ENCODE peak calls at places on chromosomes 7 and 10, in eight cellular contexts. One of them, this sample, is unnamed.

GRCh38 chr7:33952824-33953223 is 47.5 kb downstream of the BMPER start:
- DNase-seq in stomach: no peak
- DNase-seq in SK-N-SH: no peak
- DNase-seq in K562: no peak
- DNase-seq in H1: no peak
- DNase-seq in upper lobe of left lung: no peak
- DNase-seq in transverse colon: no peak
- DNase-seq in A549: no peak
- DNase-seq in this sample: no peak

GRCh38 chr10:110042891-110043290 is 35.1 kb downstream of the ADD3 start:
- DNase-seq in upper lobe of left lung: no peak
- DNase-seq in H1: no peak
- DNase-seq in stomach: no peak
- DNase-seq in K562: no peak
- DNase-seq in A549: no peak
- DNase-seq in SK-N-SH: no peak
- DNase-seq in transverse colon: no peak
- DNase-seq in this sample: no peak

GRCh38 chr7:116355423-116355765 is 144.1 kb upstream of the CAV2 start:
- DNase-seq in K562: no peak
- DNase-seq in A549: no peak
- DNase-seq in transverse colon: no peak
- DNase-seq in stomach: no peak
- DNase-seq in upper lobe of left lung: no peak
- DNase-seq in H1: no peak
- DNase-seq in SK-N-SH: no peak
- DNase-seq in this sample: no peak

GRCh38 chr7:14717711-14718304 is 184.7 kb downstream of the DGKB start:
- DNase-seq in upper lobe of left lung: no peak
- DNase-seq in H1: no peak
- DNase-seq in K562: no peak
- DNase-seq in transverse colon: no peak
- DNase-seq in SK-N-SH: peak
- DNase-seq in stomach: no peak
- DNase-seq in A549: no peak
- DNase-seq in this sample: no peak

GRCh38 chr10:119404719-119405504 is 137.6 kb downstream of the RGS10 start:
- DNase-seq in SK-N-SH: no peak
- DNase-seq in A549: no peak
- DNase-seq in H1: no peak
- DNase-seq in stomach: no peak
- DNase-seq in upper lobe of left lung: no peak
- DNase-seq in K562: no peak
- DNase-seq in transverse colon: no peak
- DNase-seq in this sample: no peak

GRCh38 chr10:71285180-71285545 is 33.9 kb upstream of the SLC29A3 start:
- DNase-seq in SK-N-SH: peak
- DNase-seq in upper lobe of left lung: peak
- DNase-seq in K562: peak
- DNase-seq in stomach: peak
- DNase-seq in H1: peak
- DNase-seq in transverse colon: peak
- DNase-seq in A549: peak
- DNase-seq in this sample: no peak

GRCh38 chr7:150406565-150407421 is 27.7 kb downstream of the ZNF775 start:
- DNase-seq in SK-N-SH: no peak
- DNase-seq in upper lobe of left lung: no peak
- DNase-seq in K562: no peak
- DNase-seq in H1: no peak
- DNase-seq in A549: no peak
- DNase-seq in stomach: no peak
- DNase-seq in transverse colon: peak
- DNase-seq in this sample: no peak

GRCh38 chr7:138981332-138982203 is at the start of gene KIAA1549:
- DNase-seq in A549: peak
- DNase-seq in SK-N-SH: peak
- DNase-seq in H1: peak
- DNase-seq in K562: peak
- DNase-seq in stomach: peak
- DNase-seq in transverse colon: peak
- DNase-seq in upper lobe of left lung: peak
- DNase-seq in this sample: no peak

GRCh38 chr7:7920481-7920880 is 48.1 kb upstream of the GLCCI1 start:
- DNase-seq in K562: no peak
- DNase-seq in SK-N-SH: no peak
- DNase-seq in H1: no peak
- DNase-seq in stomach: no peak
- DNase-seq in A549: no peak
- DNase-seq in transverse colon: peak
- DNase-seq in upper lobe of left lung: no peak
- DNase-seq in this sample: no peak

GRCh38 chr10:101014230-101014884 is 14.7 kb downstream of the LZTS2 start:
- DNase-seq in H1: peak
- DNase-seq in K562: peak
- DNase-seq in stomach: peak
- DNase-seq in transverse colon: peak
- DNase-seq in SK-N-SH: peak
- DNase-seq in upper lobe of left lung: peak
- DNase-seq in A549: peak
- DNase-seq in this sample: peak

GRCh38 chr10:118725784-118726507 is 28.8 kb downstream of the CACUL1 start:
- DNase-seq in stomach: no peak
- DNase-seq in H1: no peak
- DNase-seq in A549: no peak
- DNase-seq in K562: no peak
- DNase-seq in upper lobe of left lung: no peak
- DNase-seq in SK-N-SH: peak
- DNase-seq in transverse colon: no peak
- DNase-seq in this sample: no peak

GRCh38 chr7:2555121-2556052 is at the start of gene BRAT1:
- DNase-seq in upper lobe of left lung: peak
- DNase-seq in transverse colon: peak
- DNase-seq in A549: peak
- DNase-seq in K562: peak
- DNase-seq in SK-N-SH: peak
- DNase-seq in stomach: peak
- DNase-seq in H1: peak
- DNase-seq in this sample: peak

GRCh38 chr7:2551418-2551817 is 3.9 kb downstream of the BRAT1 start:
- DNase-seq in upper lobe of left lung: no peak
- DNase-seq in transverse colon: no peak
- DNase-seq in SK-N-SH: no peak
- DNase-seq in A549: no peak
- DNase-seq in K562: no peak
- DNase-seq in H1: no peak
- DNase-seq in stomach: no peak
- DNase-seq in this sample: no peak

GRCh38 chr7:2553108-2553507 is 2.2 kb downstream of the BRAT1 start:
- DNase-seq in SK-N-SH: no peak
- DNase-seq in stomach: no peak
- DNase-seq in transverse colon: no peak
- DNase-seq in K562: no peak
- DNase-seq in upper lobe of left lung: no peak
- DNase-seq in A549: no peak
- DNase-seq in H1: no peak
- DNase-seq in this sample: no peak

GRCh38 chr7:2554654-2555053 is 670 bp downstream of the BRAT1 start:
- DNase-seq in upper lobe of left lung: peak
- DNase-seq in SK-N-SH: peak
- DNase-seq in H1: no peak
- DNase-seq in transverse colon: no peak
- DNase-seq in stomach: no peak
- DNase-seq in K562: no peak
- DNase-seq in A549: no peak
- DNase-seq in this sample: no peak

GRCh38 chr7:2553831-2554581 is 1.3 kb downstream of the BRAT1 start:
- DNase-seq in SK-N-SH: no peak
- DNase-seq in transverse colon: no peak
- DNase-seq in H1: no peak
- DNase-seq in K562: peak
- DNase-seq in upper lobe of left lung: no peak
- DNase-seq in stomach: no peak
- DNase-seq in A549: no peak
- DNase-seq in this sample: no peak
- H3K4me3 ChIP-seq in SK-N-SH: peak
- H3K4me3 ChIP-seq in transverse colon: peak
- H3K4me3 ChIP-seq in H1: no peak
- H3K4me3 ChIP-seq in K562: peak
- H3K4me3 ChIP-seq in upper lobe of left lung: peak
- H3K4me3 ChIP-seq in stomach: peak
- H3K4me3 ChIP-seq in A549: peak
- H3K4me3 ChIP-seq in this sample: peak

DNA sequence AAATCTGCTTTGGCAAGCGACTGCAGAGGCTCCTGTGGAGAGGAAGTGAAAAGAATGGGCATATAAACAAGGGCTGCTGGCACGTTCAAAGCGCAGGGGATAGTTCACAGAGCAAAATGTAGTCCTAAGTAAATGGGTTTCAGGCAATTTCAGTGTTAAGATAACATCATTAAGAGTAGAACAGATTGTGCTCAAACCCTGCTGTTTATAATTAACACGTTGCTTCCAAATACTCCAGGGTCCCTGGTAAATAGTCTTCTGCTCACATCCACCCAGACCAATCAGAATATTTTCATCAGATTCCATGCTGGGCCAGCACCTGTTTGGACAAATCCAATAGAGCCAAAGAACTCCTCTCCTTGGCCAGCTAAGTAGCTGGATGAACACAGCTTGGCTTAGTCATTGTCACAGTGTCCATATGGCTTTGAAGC is 81.4 kb downstream of the ORC5 start:
- DNase-seq in SK-N-SH: peak
- DNase-seq in K562: no peak
- DNase-seq in upper lobe of left lung: no peak
- DNase-seq in transverse colon: no peak
- DNase-seq in A549: no peak
- DNase-seq in H1: no peak
- DNase-seq in stomach: no peak
- DNase-seq in this sample: peak
- TF ChIP-seq EP300 in SK-N-SH: peak
- TF ChIP-seq EP300 in K562: no peak
- TF ChIP-seq EP300 in upper lobe of left lung: no peak
- TF ChIP-seq EP300 in transverse colon: no peak
- TF ChIP-seq EP300 in A549: no peak
- TF ChIP-seq EP300 in H1: no peak
- TF ChIP-seq EP300 in stomach: no peak
- TF ChIP-seq EP300 in this sample: no peak

GRCh38 chr10:47207894-47208469 is 92.0 kb upstream of the GDF10 start:
- DNase-seq in upper lobe of left lung: no peak
- DNase-seq in H1: no peak
- DNase-seq in SK-N-SH: no peak
- DNase-seq in stomach: no peak
- DNase-seq in transverse colon: no peak
- DNase-seq in K562: no peak
- DNase-seq in A549: no peak
- DNase-seq in this sample: no peak

GRCh38 chr10:47207280-47207613 is 92.8 kb upstream of the GDF10 start:
- DNase-seq in SK-N-SH: no peak
- DNase-seq in A549: no peak
- DNase-seq in stomach: no peak
- DNase-seq in upper lobe of left lung: no peak
- DNase-seq in transverse colon: no peak
- DNase-seq in H1: no peak
- DNase-seq in K562: no peak
- DNase-seq in this sample: no peak

GRCh38 chr10:47205199-47205598 is 94.8 kb upstream of the GDF10 start:
- DNase-seq in stomach: no peak
- DNase-seq in A549: no peak
- DNase-seq in K562: no peak
- DNase-seq in H1: no peak
- DNase-seq in SK-N-SH: no peak
- DNase-seq in upper lobe of left lung: no peak
- DNase-seq in transverse colon: no peak
- DNase-seq in this sample: no peak

GRCh38 chr10:47206449-47207279 is 93.3 kb upstream of the GDF10 start:
- DNase-seq in A549: no peak
- DNase-seq in H1: no peak
- DNase-seq in transverse colon: no peak
- DNase-seq in SK-N-SH: no peak
- DNase-seq in stomach: no peak
- DNase-seq in K562: no peak
- DNase-seq in upper lobe of left lung: no peak
- DNase-seq in this sample: no peak
- H3K4me3 ChIP-seq in A549: no peak
- H3K4me3 ChIP-seq in H1: no peak
- H3K4me3 ChIP-seq in transverse colon: no peak
- H3K4me3 ChIP-seq in SK-N-SH: no peak
- H3K4me3 ChIP-seq in stomach: no peak
- H3K4me3 ChIP-seq in K562: no peak
- H3K4me3 ChIP-seq in upper lobe of left lung: no peak
- H3K4me3 ChIP-seq in this sample: no peak

GRCh38 chr7:106883627-106884026 is 18.5 kb downstream of the PIK3CG start:
- DNase-seq in upper lobe of left lung: no peak
- DNase-seq in stomach: no peak
- DNase-seq in H1: no peak
- DNase-seq in A549: no peak
- DNase-seq in transverse colon: no peak
- DNase-seq in K562: no peak
- DNase-seq in SK-N-SH: no peak
- DNase-seq in this sample: no peak
- TF ChIP-seq EP300 in upper lobe of left lung: no peak
- TF ChIP-seq EP300 in stomach: no peak
- TF ChIP-seq EP300 in H1: no peak
- TF ChIP-seq EP300 in A549: no peak
- TF ChIP-seq EP300 in transverse colon: no peak
- TF ChIP-seq EP300 in K562: no peak
- TF ChIP-seq EP300 in SK-N-SH: no peak
- TF ChIP-seq EP300 in this sample: no peak

GRCh38 chr7:128266891-128267839 is 26.1 kb downstream of the LEP start:
- DNase-seq in K562: no peak
- DNase-seq in SK-N-SH: peak
- DNase-seq in stomach: peak
- DNase-seq in H1: peak
- DNase-seq in transverse colon: peak
- DNase-seq in A549: no peak
- DNase-seq in upper lobe of left lung: peak
- DNase-seq in this sample: peak
- H3K4me3 ChIP-seq in K562: peak
- H3K4me3 ChIP-seq in SK-N-SH: peak
- H3K4me3 ChIP-seq in stomach: peak
- H3K4me3 ChIP-seq in H1: no peak
- H3K4me3 ChIP-seq in transverse colon: no peak
- H3K4me3 ChIP-seq in A549: no peak
- H3K4me3 ChIP-seq in upper lobe of left lung: no peak
- H3K4me3 ChIP-seq in this sample: peak

GRCh38 chr10:128912568-128913311 is 554.3 kb upstream of the MGMT start:
- DNase-seq in transverse colon: no peak
- DNase-seq in upper lobe of left lung: no peak
- DNase-seq in K562: no peak
- DNase-seq in A549: no peak
- DNase-seq in stomach: no peak
- DNase-seq in SK-N-SH: no peak
- DNase-seq in H1: no peak
- DNase-seq in this sample: no peak
- TF ChIP-seq EP300 in transverse colon: no peak
- TF ChIP-seq EP300 in upper lobe of left lung: no peak
- TF ChIP-seq EP300 in K562: no peak
- TF ChIP-seq EP300 in A549: no peak
- TF ChIP-seq EP300 in stomach: no peak
- TF ChIP-seq EP300 in SK-N-SH: no peak
- TF ChIP-seq EP300 in H1: no peak
- TF ChIP-seq EP300 in this sample: no peak